ENCODE peak calls at places on chromosomes 12 and 14, in six cellular contexts. B is AG10803; N is stimulated activated CD8-positive, alpha-beta memory T cell treated with anti-CD3 and anti-CD28 coated beads, Interleukin-12 subunit alpha, Interleukin-12 subunit beta, amount 100 ng/mL, for 4 hours; I is tibial artery; M is kidney glomerular epithelial cell; T is keratinocyte. S is an unnamed sample.

GRCh38 chr14:24311837-24312615 is 724 bp downstream of the LTB4R start:
- DNase-seq in B (peak; percentile 78), M (no peak), N (no peak), I (no peak), T (no peak), S (no peak)

GRCh38 chr12:92297932-92298681 is 152.5 kb upstream of the BTG1 start:
- DNase-seq in N (no peak), M (no peak), I (peak; percentile 33), T (no peak), B (peak; percentile 96), S (peak; percentile 17)

GRCh38 chr12:51994959-51995358 is 11.8 kb upstream of the TAMALIN start:
- DNase-seq in B (peak; percentile 85), N (no peak), M (no peak), I (peak; percentile 16), T (no peak), S (no peak)

GRCh38 chr14:69036757-69037506 is 57.8 kb upstream of the ACTN1 start:
- DNase-seq in B (no peak), M (no peak), T (no peak), I (no peak), N (no peak), S (no peak)

GRCh38 chr14:29220077-29220476 is 453.5 kb downstream of the FOXG1 start:
- DNase-seq in T (no peak), N (no peak), I (no peak), B (no peak), M (no peak), S (peak; percentile 2)

GRCh38 chr14:83765200-83765599 is 1764.7 kb upstream of the FLRT2 start:
- DNase-seq in I (no peak), M (no peak), T (no peak), N (no peak), B (no peak), S (no peak)

GRCh38 chr12:38892090-38892786 is 13.2 kb downstream of the CPNE8 start:
- DNase-seq in M (no peak), T (no peak), I (no peak), B (peak; percentile 27), N (no peak), S (no peak)

GRCh38 chr12:47775100-47775911 is 2.3 kb downstream of the SLC48A1 start:
- DNase-seq in T (no peak), I (no peak), B (peak; percentile 50), M (peak; percentile 35), N (no peak), S (no peak)

GRCh38 chr12:19964549-19964948 is 403.8 kb upstream of the PDE3A start:
- DNase-seq in B (peak; percentile 25), N (no peak), M (no peak), T (no peak), I (no peak), S (no peak)

GRCh38 chr14:61388173-61388975 is 67.0 kb downstream of the PRKCH start:
- DNase-seq in I (no peak), M (no peak), N (no peak), T (peak; percentile 52), B (peak; percentile 12), S (no peak)

GRCh38 chr14:100813291-100813690 is 12.6 kb upstream of the MEG3 start:
- DNase-seq in N (no peak), T (no peak), I (no peak), B (no peak), M (no peak), S (no peak)

GRCh38 chr14:35535794-35536112 is 1.8 kb downstream of the INSM2 start:
- DNase-seq in B (no peak), T (no peak), I (no peak), M (no peak), N (no peak), S (peak; percentile 45)

GRCh38 chr12:132218915-132219314 is 74.7 kb downstream of the NOC4L start:
- DNase-seq in B (no peak), N (no peak), M (no peak), I (no peak), T (no peak), S (peak; percentile 61)

GRCh38 chr14:83702619-83703018 is 1827.3 kb upstream of the FLRT2 start:
- DNase-seq in T (no peak), I (no peak), N (no peak), B (no peak), M (no peak), S (no peak)

GRCh38 chr14:77314539-77314938 is 6.1 kb downstream of the POMT2 start:
- DNase-seq in T (no peak), M (no peak), I (no peak), B (no peak), N (no peak), S (no peak)

GRCh38 chr12:83224012-83224411 is 537.3 kb downstream of the TMTC2 start:
- DNase-seq in M (no peak), N (no peak), I (no peak), T (no peak), B (no peak), S (no peak)

GRCh38 chr12:107983871-107984480 is 145.1 kb upstream of the WSCD2 start:
- DNase-seq in M (no peak), B (peak; percentile 12), T (no peak), I (no peak), N (no peak), S (no peak)

GRCh38 chr12:93573552-93574223 is 1.2 kb downstream of the SOCS2 start:
- DNase-seq in B (peak; percentile 38), N (no peak), T (no peak), I (peak; percentile 23), M (peak; percentile 53), S (no peak)

GRCh38 chr12:130090564-130090963 is 71.7 kb upstream of the FZD10 start:
- DNase-seq in N (no peak), B (no peak), I (no peak), M (no peak), T (no peak), S (no peak)

GRCh38 chr12:66035289-66035961 is 95.1 kb downstream of the LLPH start:
- DNase-seq in I (no peak), T (no peak), B (peak; percentile 60), N (no peak), M (peak; percentile 38), S (no peak)

GRCh38 chr12:77179515-77179914 is 114.1 kb upstream of the E2F7 start:
- DNase-seq in B (no peak), I (no peak), M (no peak), N (no peak), T (no peak), S (no peak)

S was measured in SK-N-DZ.